ENCODE peak calls at places on chromosomes 5 and 9, in six cellular contexts. Z is Calu3; P is nucleus accumbens; M is activated CD8-positive, alpha-beta memory T cell treated with anti-CD3 and anti-CD28 coated beads for 4 hours; H is spleen; K is lower lobe of right lung. L is an unnamed sample.

GRCh38 chr5:140182075-140182709 is 7.2 kb downstream of the CYSTM1 start:
- DNase-seq in Z (no peak), P (no peak), M (no peak), H (no peak), K (no peak), L (no peak)

GRCh38 chr9:11338130-11338529 is 725.3 kb upstream of the PTPRD start:
- DNase-seq in Z (no peak), P (no peak), M (no peak), H (no peak), K (no peak), L (no peak)

GRCh38 chr9:72588336-72588735 is 66.9 kb downstream of the TMC1 start:
- DNase-seq in Z (no peak), P (peak), M (no peak), H (no peak), K (no peak), L (no peak)

GRCh38 chr9:125638646-125639045 is 68.4 kb downstream of the MAPKAP1 start:
- DNase-seq in Z (no peak), P (no peak), M (no peak), H (no peak), K (no peak), L (no peak)

GRCh38 chr5:150612405-150612804 is 28.1 kb upstream of the SYNPO start:
- DNase-seq in Z (no peak), P (no peak), M (no peak), H (no peak), K (no peak), L (peak)

GRCh38 chr9:130458027-130458803 is 13.5 kb downstream of the ASS1 start:
- DNase-seq in Z (no peak), P (no peak), M (no peak), H (no peak), K (no peak), L (peak)

GRCh38 chr9:120911295-120911843 is 15.2 kb downstream of the TRAF1 start:
- DNase-seq in Z (no peak), P (no peak), M (no peak), H (no peak), K (no peak), L (no peak)

GRCh38 chr5:127656825-127657224 is 7.9 kb downstream of the CTXN3 start:
- DNase-seq in Z (no peak), P (no peak), M (no peak), H (no peak), K (no peak), L (no peak)

GRCh38 chr9:8835291-8835690 is 1035.7 kb upstream of the DMAC1 start:
- DNase-seq in Z (no peak), P (no peak), M (no peak), H (no peak), K (no peak), L (no peak)

GRCh38 chr9:107540167-107540566 is 50.6 kb upstream of the KLF4 start:
- DNase-seq in Z (no peak), P (no peak), M (no peak), H (no peak), K (no peak), L (no peak)

GRCh38 chr9:32344551-32345182 is 39.8 kb upstream of the ACO1 start:
- DNase-seq in Z (no peak), P (no peak), M (no peak), H (no peak), K (no peak), L (no peak)

GRCh38 chr5:4361626-4362281 is 766.1 kb downstream of the IRX1 start:
- DNase-seq in Z (no peak), P (no peak), M (no peak), H (no peak), K (no peak), L (no peak)

GRCh38 chr5:95788493-95788892 is 34.0 kb downstream of the GLRX start:
- DNase-seq in Z (no peak), P (no peak), M (no peak), H (no peak), K (no peak), L (no peak)

GRCh38 chr9:111349766-111350165 is 19.7 kb upstream of the OR2K2 start:
- DNase-seq in Z (no peak), P (no peak), M (no peak), H (no peak), K (no peak), L (no peak)

GRCh38 chr5:53874409-53874808 is 314.0 kb downstream of the NDUFS4 start:
- DNase-seq in Z (peak), P (no peak), M (no peak), H (no peak), K (no peak), L (no peak)

L was measured in right cardiac atrium.